ENCODE peak calls at places on chromosomes 11 and 22, in seven cellular contexts. F is fibroblast of gingiva; A is choroid plexus epithelial cell; V is HS-27A; B is pons; T is HTR-8/SVneo; Y is stimulated activated CD4-positive, alpha-beta T cell treated with anti-CD3 and anti-CD28 coated beads, Interleukin-2, amount 100 ng/mL, for 48 hours. S is an unnamed sample.

GRCh38 chr11:122177238-122177637 is 61.2 kb upstream of the BLID start:
- DNase-seq in F (no peak), A (no peak), V (no peak), B (peak), T (no peak), Y (no peak), S (no peak)

GRCh38 chr22:24350627-24351026 is 76.8 kb upstream of the ADORA2A start:
- DNase-seq in F (no peak), A (no peak), V (no peak), B (no peak), T (no peak), Y (no peak), S (no peak)

GRCh38 chr11:47378836-47379170 is 456 bp upstream of the SPI1 start:
- DNase-seq in F (no peak), A (no peak), V (no peak), B (no peak), T (no peak), Y (no peak), S (no peak)

GRCh38 chr22:22446527-22446926 is 62.0 kb downstream of the ZNF280B start:
- DNase-seq in F (no peak), A (peak), V (no peak), B (no peak), T (no peak), Y (no peak), S (no peak)

GRCh38 chr11:91717169-91717568 is 507.4 kb upstream of the FAT3 start:
- DNase-seq in F (no peak), A (no peak), V (no peak), B (no peak), T (no peak), Y (no peak), S (no peak)

GRCh38 chr11:43268161-43268560 is 43.6 kb upstream of the API5 start:
- DNase-seq in F (no peak), A (no peak), V (no peak), B (peak), T (no peak), Y (no peak), S (no peak)

GRCh38 chr11:113106507-113106906 is 145.3 kb downstream of the NCAM1 start:
- DNase-seq in F (no peak), A (peak), V (peak), B (no peak), T (peak), Y (no peak), S (no peak)

GRCh38 chr11:106466441-106467190 is 389.2 kb downstream of the AASDHPPT start:
- DNase-seq in F (peak), A (peak), V (no peak), B (no peak), T (peak), Y (no peak), S (no peak)

GRCh38 chr11:742156-742546 is 5.1 kb upstream of the TALDO1 start:
- DNase-seq in F (no peak), A (no peak), V (no peak), B (no peak), T (no peak), Y (no peak), S (no peak)